ENCODE peak calls at places on chromosomes 4 and X, in nine cellular contexts. S is esophagus squamous epithelium, P is A549, N is fibroblast of pulmonary artery, C is GM12865, F is adrenal gland, G is ovary, Q is neural progenitor cell, A is choroid plexus epithelial cell. Y is an unnamed sample.

GRCh38 chr4:112247021-112247420 is 15.4 kb downstream of the AP1AR start:
- DNase-seq in S (no peak), P (no peak), N (no peak), C (no peak), F (no peak), G (no peak), Q (no peak), A (no peak), Y (no peak)

GRCh38 chrX:38277802-38278201 is 49.5 kb downstream of the RPGR start:
- DNase-seq in S (no peak), P (no peak), N (no peak), C (no peak), F (no peak), G (no peak), Q (no peak), A (no peak), Y (no peak)

GRCh38 chrX:25014366-25014838 is 1.4 kb downstream of the ARX start:
- DNase-seq in S (no peak), P (no peak), N (no peak), C (no peak), F (no peak), G (no peak), Q (peak), A (no peak), Y (no peak)

GRCh38 chrX:143988356-143988755 is 104.5 kb downstream of the UBE2NL start:
- DNase-seq in S (no peak), P (no peak), N (peak), C (no peak), F (no peak), G (no peak), Q (no peak), A (no peak), Y (no peak)

GRCh38 chr4:177182156-177182555 is 127.5 kb upstream of the NEIL3 start:
- DNase-seq in S (no peak), P (no peak), N (peak), C (no peak), F (no peak), G (no peak), Q (no peak), A (peak), Y (no peak)

GRCh38 chr4:118270492-118270891 is 82.3 kb downstream of the PRSS12 start:
- DNase-seq in S (no peak), P (peak), N (peak), C (peak), F (no peak), G (no peak), Q (peak), A (peak), Y (peak)

GRCh38 chr4:146245899-146246298 is 31.6 kb downstream of the REELD1 start:
- DNase-seq in S (no peak), P (no peak), N (no peak), C (no peak), F (peak), G (no peak), Q (no peak), A (no peak), Y (no peak)

GRCh38 chrX:114344756-114345155 is 239.1 kb upstream of the HTR2C start:
- DNase-seq in S (no peak), P (peak), N (peak), C (peak), F (no peak), G (no peak), Q (peak), A (peak), Y (peak)

GRCh38 chrX:49760288-49760885 is 64.6 kb upstream of the PAGE1 start:
- DNase-seq in S (no peak), P (no peak), N (peak), C (no peak), F (no peak), G (no peak), Q (no peak), A (no peak), Y (no peak)

GRCh38 chrX:10157545-10157944 is 770 bp downstream of the CLCN4 start:
- DNase-seq in S (no peak), P (no peak), N (peak), C (no peak), F (no peak), G (no peak), Q (no peak), A (peak), Y (no peak)

GRCh38 chr4:26256016-26256415 is 64.8 kb upstream of the RBPJ start:
- DNase-seq in S (no peak), P (no peak), N (no peak), C (no peak), F (no peak), G (no peak), Q (no peak), A (no peak), Y (no peak)

GRCh38 chr4:1728061-1728980 is 7.0 kb downstream of the TACC3 start:
- DNase-seq in S (no peak), P (no peak), N (no peak), C (no peak), F (no peak), G (no peak), Q (no peak), A (no peak), Y (no peak)

GRCh38 chr4:176044589-176044951 is 21.1 kb upstream of the WDR17 start:
- DNase-seq in S (no peak), P (no peak), N (peak), C (no peak), F (no peak), G (no peak), Q (no peak), A (no peak), Y (no peak)

GRCh38 chrX:58025979-58026378 is 115.7 kb upstream of the ZXDA start:
- DNase-seq in S (no peak), P (peak), N (peak), C (peak), F (peak), G (peak), Q (peak), A (peak), Y (peak)

GRCh38 chr4:57157611-57158137 is 47.5 kb upstream of the IGFBP7 start:
- DNase-seq in S (no peak), P (no peak), N (no peak), C (no peak), F (no peak), G (no peak), Q (no peak), A (no peak), Y (no peak)

GRCh38 chr4:121597346-121597934 is 99.3 kb downstream of the ANXA5 start:
- DNase-seq in S (no peak), P (no peak), N (peak), C (peak), F (no peak), G (no peak), Q (no peak), A (peak), Y (peak)

GRCh38 chr4:95409127-95409526 is 139.6 kb downstream of the UNC5C start:
- DNase-seq in S (no peak), P (no peak), N (peak), C (no peak), F (no peak), G (no peak), Q (no peak), A (peak), Y (no peak)

GRCh38 chr4:16125571-16126445 is 42.0 kb upstream of the PROM1 start:
- DNase-seq in S (no peak), P (no peak), N (no peak), C (no peak), F (no peak), G (no peak), Q (no peak), A (no peak), Y (no peak)

GRCh38 chr4:56803473-56803872 is 18.0 kb downstream of the SPINK2 start:
- DNase-seq in S (no peak), P (no peak), N (peak), C (peak), F (no peak), G (no peak), Q (no peak), A (peak), Y (peak)

GRCh38 chr4:30833206-30833605 is 113.0 kb downstream of the PCDH7 start:
- DNase-seq in S (no peak), P (no peak), N (no peak), C (no peak), F (no peak), G (no peak), Q (no peak), A (no peak), Y (no peak)

GRCh38 chr4:114464873-114465272 is 133.7 kb upstream of the UGT8 start:
- DNase-seq in S (no peak), P (no peak), N (no peak), C (no peak), F (no peak), G (no peak), Q (no peak), A (no peak), Y (no peak)

GRCh38 chr4:55758570-55758969 is 61.0 kb upstream of the EXOC1L start:
- DNase-seq in S (no peak), P (no peak), N (no peak), C (peak), F (no peak), G (no peak), Q (no peak), A (peak), Y (no peak)

GRCh38 chr4:108172231-108172779 is 3.6 kb upstream of the LEF1 start:
- DNase-seq in S (no peak), P (no peak), N (no peak), C (peak), F (no peak), G (no peak), Q (peak), A (no peak), Y (no peak)

GRCh38 chr4:88822034-88822433 is 124.4 kb upstream of the NAP1L5 start:
- DNase-seq in S (no peak), P (no peak), N (no peak), C (no peak), F (no peak), G (no peak), Q (no peak), A (no peak), Y (no peak)
- H3K4me3 ChIP-seq in S (peak), P (peak), N (peak), C (no peak), F (peak), G (peak), Q (peak), A (peak), Y (no peak)

GRCh38 chr4:107034091-107034698 is 1.9 kb downstream of the DKK2 start:
- DNase-seq in S (no peak), P (no peak), N (no peak), C (no peak), F (no peak), G (peak), Q (peak), A (peak), Y (no peak)

GRCh38 chr4:107035711-107036601 is at the start of gene DKK2:
- DNase-seq in S (no peak), P (no peak), N (no peak), C (no peak), F (no peak), G (peak), Q (peak), A (peak), Y (peak)

GRCh38 chr4:107037188-107037587 is 1.1 kb upstream of the DKK2 start:
- DNase-seq in S (no peak), P (no peak), N (peak), C (no peak), F (no peak), G (peak), Q (peak), A (peak), Y (no peak)

GRCh38 chr4:107036602-107037151 is 564 bp upstream of the DKK2 start:
- DNase-seq in S (no peak), P (no peak), N (no peak), C (no peak), F (no peak), G (no peak), Q (peak), A (no peak), Y (no peak)

DNA sequence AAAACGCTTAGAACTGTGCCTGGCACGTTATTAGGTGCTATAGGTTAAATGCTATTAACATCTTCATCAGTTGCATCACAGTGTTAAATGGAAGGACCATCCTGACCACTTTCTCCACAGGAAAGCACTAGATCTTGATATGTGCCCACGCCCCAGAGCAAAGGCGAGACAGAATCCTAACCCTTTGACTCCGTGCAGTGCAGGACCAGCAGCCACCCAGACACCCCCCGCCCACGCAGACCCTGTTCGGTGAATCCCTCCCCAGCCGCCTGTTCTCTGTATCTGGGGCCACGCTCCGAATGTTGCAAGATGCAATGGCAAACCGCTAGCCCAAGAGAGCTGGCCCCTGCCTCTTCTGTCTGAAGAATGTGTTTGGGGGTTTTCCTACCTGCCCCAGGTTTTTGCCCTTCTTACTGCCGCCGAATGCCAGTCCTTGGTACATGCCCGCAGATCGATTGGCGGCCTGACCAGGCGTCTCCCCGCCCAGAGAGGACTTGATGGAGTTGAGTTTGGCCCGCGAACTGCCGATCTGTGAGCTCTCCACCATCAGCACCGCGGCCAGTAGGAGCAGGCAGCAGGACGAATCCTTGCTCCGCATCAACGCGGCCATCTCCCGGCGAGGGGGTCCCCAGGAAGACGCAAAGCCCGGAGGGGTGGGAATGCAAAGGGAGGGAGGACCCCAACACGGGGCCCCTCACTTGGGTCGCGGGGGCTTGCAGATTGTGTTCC is 967 bp downstream of the DKK2 start:
- DNase-seq in S (no peak), P (no peak), N (no peak), C (no peak), F (no peak), G (peak), Q (peak), A (peak), Y (no peak)
- H3K4me3 ChIP-seq in S (peak), P (peak), N (peak), C (no peak), F (peak), G (peak), Q (peak), A (peak), Y (no peak)

GRCh38 chrX:30887288-30887687 is 1.8 kb downstream of the TAB3 start:
- DNase-seq in S (no peak), P (no peak), N (no peak), C (no peak), F (no peak), G (no peak), Q (no peak), A (no peak), Y (no peak)
- H3K4me3 ChIP-seq in S (no peak), P (no peak), N (no peak), C (no peak), F (no peak), G (no peak), Q (no peak), A (no peak), Y (no peak)

DNA sequence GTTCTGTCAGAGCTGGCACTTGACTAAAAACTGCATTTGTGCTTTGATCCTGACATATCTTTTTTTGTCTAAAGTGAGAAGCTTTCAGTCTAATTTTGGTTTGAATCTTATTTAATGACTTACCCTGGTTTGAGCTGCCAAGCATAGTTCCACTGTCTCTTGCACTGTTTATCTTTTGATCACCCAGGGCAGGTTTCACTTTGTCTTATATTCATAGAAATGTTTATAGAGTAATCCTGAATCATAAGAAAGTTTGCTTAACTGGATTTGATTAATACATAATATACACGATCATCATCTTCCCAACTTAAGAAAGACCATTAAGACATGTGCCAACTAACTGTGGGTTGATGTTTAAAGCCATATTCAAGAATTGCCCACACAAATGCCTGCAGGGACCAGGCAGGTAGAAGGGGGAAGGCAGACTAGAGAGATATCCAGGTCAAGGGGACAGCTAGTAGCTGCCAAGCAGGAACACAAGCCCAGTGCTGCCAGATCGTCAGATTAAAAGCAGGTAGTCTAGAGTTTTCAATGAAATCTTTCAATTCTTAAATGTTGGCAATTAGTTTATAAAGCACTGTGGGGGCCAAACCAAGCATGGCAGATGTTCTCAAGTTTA is 1.9 kb downstream of the GK start:
- DNase-seq in S (no peak), P (no peak), N (no peak), C (no peak), F (no peak), G (no peak), Q (no peak), A (no peak), Y (no peak)
- H3K4me3 ChIP-seq in S (no peak), P (no peak), N (no peak), C (no peak), F (no peak), G (no peak), Q (no peak), A (no peak), Y (no peak)

GRCh38 chr4:124757121-124757520 is 44.6 kb upstream of the ANKRD50 start:
- DNase-seq in S (no peak), P (no peak), N (peak), C (no peak), F (no peak), G (no peak), Q (no peak), A (peak), Y (no peak)

GRCh38 chr4:124753941-124754581 is 41.5 kb upstream of the ANKRD50 start:
- DNase-seq in S (no peak), P (no peak), N (no peak), C (no peak), F (no peak), G (no peak), Q (no peak), A (no peak), Y (no peak)

GRCh38 chr4:124748965-124749364 is 36.4 kb upstream of the ANKRD50 start:
- DNase-seq in S (no peak), P (no peak), N (no peak), C (no peak), F (no peak), G (no peak), Q (no peak), A (no peak), Y (no peak)

DNA sequence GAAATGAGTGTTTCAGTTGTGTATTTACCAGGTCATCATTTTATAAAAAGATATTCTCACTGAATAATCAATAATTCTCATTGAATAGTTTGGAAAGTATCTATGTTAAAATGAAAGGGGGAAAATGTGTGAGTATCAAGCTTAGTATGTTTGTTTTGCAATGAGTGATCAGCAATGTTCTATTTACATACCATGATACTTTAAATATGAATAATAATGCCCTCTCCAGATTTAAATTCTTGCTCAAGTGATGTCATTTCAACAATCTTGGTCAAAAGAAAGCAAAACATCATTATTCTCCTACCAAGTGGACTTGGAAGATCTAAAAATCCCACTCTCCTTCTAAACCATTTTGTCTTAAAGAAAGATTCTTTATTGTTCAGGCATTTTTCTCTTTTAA is 42.1 kb upstream of the ANKRD50 start:
- DNase-seq in S (no peak), P (no peak), N (no peak), C (no peak), F (no peak), G (no peak), Q (no peak), A (no peak), Y (no peak)
- H3K4me3 ChIP-seq in S (no peak), P (no peak), N (no peak), C (no peak), F (no peak), G (no peak), Q (no peak), A (no peak), Y (no peak)

GRCh38 chr4:102817021-102817605 is 10.2 kb downstream of the UBE2D3 start:
- DNase-seq in S (no peak), P (no peak), N (no peak), C (no peak), F (no peak), G (no peak), Q (no peak), A (no peak), Y (no peak)

GRCh38 chr4:102819588-102820365 is 7.6 kb downstream of the UBE2D3 start:
- DNase-seq in S (no peak), P (no peak), N (no peak), C (no peak), F (no peak), G (no peak), Q (no peak), A (peak), Y (no peak)

GRCh38 chr4:102817613-102818268 is 9.6 kb downstream of the UBE2D3 start:
- DNase-seq in S (no peak), P (no peak), N (no peak), C (no peak), F (no peak), G (no peak), Q (no peak), A (no peak), Y (no peak)

GRCh38 chr4:102815981-102816380 is 11.4 kb downstream of the UBE2D3 start:
- DNase-seq in S (no peak), P (peak), N (peak), C (no peak), F (no peak), G (no peak), Q (no peak), A (peak), Y (no peak)
- H3K4me3 ChIP-seq in S (no peak), P (no peak), N (no peak), C (no peak), F (peak), G (no peak), Q (no peak), A (no peak), Y (no peak)

GRCh38 chr4:183721207-183722081 is 62.4 kb downstream of the TRAPPC11 start:
- DNase-seq in S (no peak), P (peak), N (peak), C (peak), F (peak), G (peak), Q (peak), A (peak), Y (no peak)
- H3K4me3 ChIP-seq in S (peak), P (peak), N (peak), C (peak), F (peak), G (no peak), Q (no peak), A (peak), Y (no peak)

GRCh38 chr4:9781343-9782135 is at the start of gene DRD5:
- DNase-seq in S (no peak), P (no peak), N (no peak), C (no peak), F (no peak), G (no peak), Q (peak), A (no peak), Y (no peak)

GRCh38 chr4:9785926-9786325 is 4.5 kb downstream of the DRD5 start:
- DNase-seq in S (no peak), P (no peak), N (no peak), C (no peak), F (no peak), G (no peak), Q (no peak), A (no peak), Y (no peak)

DNA sequence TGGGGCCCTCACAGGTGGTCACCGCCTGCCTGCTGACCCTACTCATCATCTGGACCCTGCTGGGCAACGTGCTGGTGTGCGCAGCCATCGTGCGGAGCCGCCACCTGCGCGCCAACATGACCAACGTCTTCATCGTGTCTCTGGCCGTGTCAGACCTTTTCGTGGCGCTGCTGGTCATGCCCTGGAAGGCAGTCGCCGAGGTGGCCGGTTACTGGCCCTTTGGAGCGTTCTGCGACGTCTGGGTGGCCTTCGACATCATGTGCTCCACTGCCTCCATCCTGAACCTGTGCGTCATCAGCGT is 652 bp downstream of the DRD5 start:
- DNase-seq in S (no peak), P (no peak), N (no peak), C (no peak), F (no peak), G (no peak), Q (no peak), A (no peak), Y (no peak)
- H3K4me3 ChIP-seq in S (no peak), P (no peak), N (no peak), C (no peak), F (no peak), G (no peak), Q (peak), A (no peak), Y (no peak)

GRCh38 chr4:184383497-184384055 is 90.8 kb downstream of the IRF2 start:
- DNase-seq in S (no peak), P (peak), N (peak), C (no peak), F (peak), G (peak), Q (no peak), A (peak), Y (no peak)
- H3K4me3 ChIP-seq in S (peak), P (peak), N (peak), C (peak), F (peak), G (peak), Q (no peak), A (peak), Y (peak)